ENCODE peak calls at places on chromosomes 2 and 18, in nine cellular contexts. D, C, V, Q, X, H, R, B and G are unnamed samples.

GRCh38 chr2:230671117-230671516 is 41.5 kb upstream of the CAB39 start:
- DNase-seq in D (no peak), C (no peak), V (no peak), Q (no peak), X (no peak), H (no peak), R (no peak), B (peak; percentile 57), G (no peak)

GRCh38 chr18:36015629-36016028 is 43.1 kb downstream of the RMP24 start:
- DNase-seq in D (no peak), C (no peak), V (peak; percentile 45), Q (no peak), X (no peak), H (no peak), R (peak; percentile 42), B (no peak), G (no peak)

GRCh38 chr2:148519013-148519412 is 125.5 kb upstream of the EPC2 start:
- DNase-seq in D (no peak), C (no peak), V (no peak), Q (no peak), X (no peak), H (no peak), R (no peak), B (no peak), G (no peak)

GRCh38 chr2:120936476-120937334 is 201.0 kb downstream of the GLI2 start:
- DNase-seq in D (no peak), C (no peak), V (no peak), Q (no peak), X (no peak), H (no peak), R (no peak), B (peak; percentile 42), G (no peak)

GRCh38 chr18:26556573-26556972 is 8.2 kb upstream of the KCTD1 start:
- DNase-seq in D (no peak), C (no peak), V (peak; percentile 29), Q (no peak), X (no peak), H (no peak), R (no peak), B (peak; percentile 51), G (no peak)

GRCh38 chr2:197889041-197889440 is 84.6 kb downstream of the PLCL1 start:
- DNase-seq in D (no peak), C (no peak), V (peak; percentile 48), Q (no peak), X (no peak), H (no peak), R (peak; percentile 69), B (peak; percentile 79), G (no peak)

GRCh38 chr18:46478796-46479195 is 178.2 kb downstream of the LOXHD1 start:
- DNase-seq in D (no peak), C (no peak), V (no peak), Q (no peak), X (no peak), H (no peak), R (no peak), B (no peak), G (no peak)

GRCh38 chr2:229043681-229044080 is 227.4 kb downstream of the PID1 start:
- DNase-seq in D (no peak), C (no peak), V (no peak), Q (no peak), X (no peak), H (no peak), R (no peak), B (no peak), G (no peak)

GRCh38 chr2:240398711-240399267 is 36.7 kb upstream of the GPC1 start:
- DNase-seq in D (no peak), C (peak; percentile 17), V (no peak), Q (no peak), X (peak; percentile 15), H (no peak), R (no peak), B (no peak), G (no peak)

GRCh38 chr2:54944724-54945326 is 105.4 kb downstream of the RTN4 start:
- DNase-seq in D (no peak), C (no peak), V (no peak), Q (no peak), X (no peak), H (no peak), R (no peak), B (no peak), G (no peak)

GRCh38 chr2:121038831-121039230 is 246.2 kb downstream of the TFCP2L1 start:
- DNase-seq in D (peak; percentile 89), C (peak; percentile 85), V (no peak), Q (no peak), X (no peak), H (no peak), R (no peak), B (no peak), G (no peak)

GRCh38 chr18:78623142-78623541 is 356.5 kb upstream of the SALL3 start:
- DNase-seq in D (no peak), C (no peak), V (no peak), Q (no peak), X (no peak), H (no peak), R (no peak), B (no peak), G (no peak)

GRCh38 chr2:16249269-16250055 is 309.1 kb downstream of the MYCN start:
- DNase-seq in D (no peak), C (no peak), V (no peak), Q (no peak), X (no peak), H (no peak), R (no peak), B (no peak), G (no peak)

GRCh38 chr2:497770-498492 is 179.3 kb downstream of the TMEM18 start:
- DNase-seq in D (no peak), C (no peak), V (no peak), Q (no peak), X (no peak), H (no peak), R (no peak), B (no peak), G (no peak)